ENCODE peak calls at places on chromosomes 16 and 17, in nine cellular contexts. R is cardiac muscle cell; F is B cell; E is NCI-H526; W is stimulated activated CD4-positive, alpha-beta T cell treated with anti-CD3 and anti-CD28 coated beads, Interleukin-1b, Interleukin-23, amount 100 ng/mL, for 1 hour; L is germinal center; M is activated naive CD4-positive, alpha-beta T cell treated with anti-CD3 and anti-CD28 coated beads, Interleukin-2, amount 50 U/mL, for 16 hours; G is fibroblast of gingiva; A is Right ventricle myocardium superior. V is an unnamed sample.

GRCh38 chr16:89338863-89339262 is 121.4 kb downstream of the ZNF778 start:
- DNase-seq in R (no peak), F (no peak), E (no peak), W (no peak), L (no peak), M (no peak), G (no peak), A (no peak), V (no peak)

GRCh38 chr17:61635913-61636432 is 45.0 kb upstream of the NACA2 start:
- DNase-seq in R (peak; percentile 39), F (peak; percentile 8), E (peak; percentile 64), W (peak; percentile 16), L (peak; percentile 30), M (peak; percentile 27), G (peak; percentile 48), A (no peak), V (peak; percentile 45)

GRCh38 chr17:37518816-37519215 is 29.1 kb downstream of the DUSP14 start:
- DNase-seq in R (no peak), F (no peak), E (peak; percentile 29), W (no peak), L (no peak), M (no peak), G (peak; percentile 54), A (no peak), V (no peak)

GRCh38 chr16:84294196-84295142 is at the start of gene WFDC1:
- DNase-seq in R (peak; percentile 78), F (no peak), E (no peak), W (no peak), L (no peak), M (no peak), G (peak; percentile 34), A (no peak), V (no peak)

GRCh38 chr16:27314161-27314723 is 468 bp downstream of the IL4R start:
- DNase-seq in R (peak; percentile 31), F (no peak), E (peak; percentile 26), W (peak; percentile 25), L (peak; percentile 33), M (peak; percentile 37), G (peak; percentile 85), A (peak; percentile 72), V (peak; percentile 72)

GRCh38 chr17:48457080-48457836 is 27.2 kb upstream of the SKAP1 start:
- DNase-seq in R (peak; percentile 80), F (peak; percentile 54), E (peak; percentile 84), W (peak; percentile 44), L (peak; percentile 71), M (peak; percentile 72), G (peak; percentile 4), A (peak; percentile 60), V (peak; percentile 74)

GRCh38 chr17:40417258-40417608 is 463 bp downstream of the TOP2A start:
- DNase-seq in R (peak; percentile 49), F (no peak), E (peak; percentile 60), W (no peak), L (no peak), M (no peak), G (no peak), A (no peak), V (no peak)

GRCh38 chr17:47188799-47189731 is at the start of gene CDC27:
- DNase-seq in R (peak; percentile 100), F (peak; percentile 85), E (peak; percentile 100), W (peak; percentile 100), L (peak; percentile 97), M (peak; percentile 100), G (peak; percentile 95), A (peak; percentile 99), V (peak; percentile 100)

GRCh38 chr16:49756971-49757743 is 98.8 kb downstream of the ZNF423 start:
- DNase-seq in R (no peak), F (no peak), E (no peak), W (no peak), L (no peak), M (no peak), G (no peak), A (no peak), V (no peak)

GRCh38 chr17:10768766-10769383 is 35.0 kb downstream of the TMEM238L start:
- DNase-seq in R (no peak), F (no peak), E (no peak), W (no peak), L (no peak), M (no peak), G (no peak), A (no peak), V (no peak)

GRCh38 chr16:87765473-87765775 is 362 bp downstream of the KLHDC4 start:
- DNase-seq in R (no peak), F (no peak), E (no peak), W (no peak), L (no peak), M (peak; percentile 51), G (no peak), A (no peak), V (no peak)

GRCh38 chr17:78925662-78926555 is 722 bp upstream of the TIMP2 start:
- DNase-seq in R (no peak), F (no peak), E (peak; percentile 32), W (no peak), L (no peak), M (no peak), G (peak; percentile 91), A (peak; percentile 91), V (no peak)

GRCh38 chr17:62995377-62995885 is 29.4 kb downstream of the TANC2 start:
- DNase-seq in R (peak; percentile 40), F (no peak), E (peak; percentile 47), W (no peak), L (no peak), M (peak; percentile 16), G (peak; percentile 8), A (no peak), V (peak; percentile 17)

GRCh38 chr16:53220585-53220984 is 165.8 kb downstream of the CHD9 start:
- DNase-seq in R (peak; percentile 9), F (no peak), E (no peak), W (no peak), L (no peak), M (no peak), G (peak; percentile 17), A (no peak), V (no peak)

GRCh38 chr17:1120596-1121441 is 59.0 kb downstream of the ABR start:
- DNase-seq in R (no peak), F (no peak), E (no peak), W (no peak), L (no peak), M (no peak), G (no peak), A (no peak), V (no peak)

GRCh38 chr16:55561319-55561848 is 5.1 kb upstream of the CAPNS2 start:
- DNase-seq in R (no peak), F (no peak), E (no peak), W (no peak), L (no peak), M (no peak), G (no peak), A (no peak), V (no peak)

GRCh38 chr17:65163990-65164495 is 26.9 kb downstream of the RGS9 start:
- DNase-seq in R (no peak), F (no peak), E (no peak), W (no peak), L (peak; percentile 47), M (peak; percentile 23), G (no peak), A (no peak), V (peak; percentile 30)

GRCh38 chr16:84478172-84478948 is 26.1 kb downstream of the MEAK7 start:
- DNase-seq in R (no peak), F (no peak), E (no peak), W (no peak), L (no peak), M (no peak), G (no peak), A (peak; percentile 26), V (no peak)

GRCh38 chr17:41061969-41062368 is 2.1 kb upstream of the KRTAP2-3 start:
- DNase-seq in R (no peak), F (no peak), E (no peak), W (no peak), L (no peak), M (no peak), G (peak; percentile 92), A (no peak), V (no peak)